ENCODE peak calls at places on chromosomes 6 and 20, in six cellular contexts. F is activated B cell treated with CpG ODN at 0.5 μM for 24 hours, M is psoas muscle, S is fibroblast of pulmonary artery, D is heart right ventricle, Z is brain microvascular endothelial cell. T is an unnamed sample.

GRCh38 chr6:12851123-12851695 is 134.6 kb downstream of the PHACTR1 start:
- DNase-seq in S (peak), M (no peak), D (no peak), Z (no peak), F (no peak), T (no peak)

GRCh38 chr20:42261766-42262165 is 643.6 kb upstream of the CHD6 start:
- DNase-seq in D (no peak), F (no peak), Z (no peak), S (no peak), M (no peak), T (no peak)

GRCh38 chr6:90468080-90468479 is 118.8 kb downstream of the MAP3K7 start:
- DNase-seq in F (no peak), D (no peak), M (no peak), S (peak), Z (peak), T (no peak)

GRCh38 chr6:42259841-42260395 is 42.3 kb upstream of the MRPS10 start:
- DNase-seq in S (no peak), Z (no peak), F (no peak), D (no peak), M (no peak), T (no peak)

GRCh38 chr6:31418251-31418650 is 14.9 kb downstream of the MICA start:
- DNase-seq in F (no peak), S (no peak), Z (no peak), M (no peak), D (no peak), T (no peak)

GRCh38 chr6:31776961-31777666 is at the start of gene VWA7:
- DNase-seq in Z (peak), D (peak), M (peak), S (peak), F (peak), T (peak)

GRCh38 chr20:48463096-48463710 is 364.6 kb downstream of the PREX1 start:
- DNase-seq in F (no peak), M (peak), S (no peak), D (no peak), Z (no peak), T (no peak)

GRCh38 chr6:163722293-163722692 is 307.8 kb downstream of the QKI start:
- DNase-seq in M (no peak), Z (no peak), D (no peak), S (no peak), F (no peak), T (no peak)

GRCh38 chr6:29696147-29697129 is 15.5 kb upstream of the ZFP57 start:
- DNase-seq in S (peak), Z (peak), M (no peak), F (no peak), D (no peak), T (no peak)
- TF ChIP-seq CTCF in S (peak), Z (peak), M (peak), F (no peak), D (peak), T (no peak)

GRCh38 chr6:87068804-87069203 is 26.1 kb downstream of the CGA start:
- DNase-seq in D (no peak), S (no peak), M (no peak), Z (no peak), F (no peak), T (no peak)

GRCh38 chr6:87070750-87071149 is 24.2 kb downstream of the CGA start:
- DNase-seq in M (no peak), S (no peak), Z (no peak), D (no peak), F (no peak), T (no peak)

GRCh38 chr6:87065117-87065516 is 29.8 kb downstream of the CGA start:
- DNase-seq in F (no peak), S (no peak), D (no peak), Z (no peak), M (no peak), T (no peak)

GRCh38 chr6:87071683-87072082 is 23.2 kb downstream of the CGA start:
- DNase-seq in D (no peak), S (no peak), M (no peak), Z (no peak), F (no peak), T (no peak)

GRCh38 chr6:87066449-87067288 is 28.2 kb downstream of the CGA start:
- DNase-seq in Z (peak), S (peak), M (no peak), D (peak), F (no peak), T (no peak)
- TF ChIP-seq CTCF in Z (peak), S (peak), M (peak), D (no peak), F (no peak), T (peak)

DNA sequence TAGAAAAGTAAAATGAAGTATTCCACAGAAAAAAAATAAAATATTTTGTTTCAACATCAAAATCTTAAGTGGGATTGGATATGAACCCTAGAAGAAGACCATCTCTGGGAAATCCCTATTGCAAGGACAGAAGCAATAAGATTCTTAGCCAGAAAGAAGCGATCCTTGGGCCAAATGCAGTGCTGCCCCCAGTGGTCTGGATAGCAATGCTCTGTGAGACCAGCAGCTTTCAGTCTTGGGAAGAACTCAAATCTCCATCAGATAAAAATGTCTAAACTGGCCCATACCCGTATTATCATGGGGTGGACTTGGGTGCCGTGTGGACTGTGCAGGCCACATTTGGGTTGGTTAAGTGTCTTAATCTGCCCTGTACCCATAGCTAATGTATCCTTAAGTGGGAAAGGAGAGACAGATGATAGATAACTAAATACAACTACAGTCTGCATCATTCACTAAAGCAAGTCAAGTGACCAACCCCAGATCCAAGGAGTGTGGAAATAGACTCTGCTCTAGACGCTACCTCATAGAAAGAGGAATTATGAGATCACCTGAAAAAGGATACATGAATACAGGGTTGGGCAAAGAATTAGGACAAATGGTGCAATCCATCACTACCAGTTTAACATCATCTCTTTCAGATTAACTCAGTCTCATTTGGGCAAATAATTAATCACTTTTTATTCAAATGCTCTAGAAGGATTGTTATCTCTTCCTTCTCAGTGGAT is 38.9 kb upstream of the SNAP25 start:
- DNase-seq in Z (peak), M (no peak), S (peak), F (no peak), D (no peak), T (no peak)
- TF ChIP-seq CTCF in Z (peak), M (peak), S (peak), F (no peak), D (no peak), T (no peak)

GRCh38 chr6:161696828-161697227 is 423.0 kb upstream of the AGPAT4 start:
- DNase-seq in S (no peak), M (no peak), D (no peak), F (no peak), Z (no peak), T (no peak)

DNA sequence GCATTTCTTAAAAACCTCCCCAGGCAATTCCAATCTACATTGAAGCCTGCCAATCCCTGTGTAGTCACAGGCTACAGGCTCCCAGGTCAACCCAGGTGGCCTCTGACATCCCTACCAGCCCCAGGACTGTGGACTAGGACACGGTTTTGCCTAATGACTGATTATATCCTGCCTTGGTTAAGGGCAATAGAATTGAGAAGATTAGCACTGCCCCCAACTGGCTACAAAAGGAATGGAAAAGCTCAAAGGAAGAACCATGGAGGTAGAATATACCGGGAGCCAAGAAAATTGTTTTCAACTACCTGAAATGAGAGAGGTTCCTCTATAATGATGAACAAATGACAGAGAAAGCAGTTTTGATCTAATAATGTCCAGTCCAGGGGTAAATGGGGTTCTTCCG is 421.1 kb upstream of the AGPAT4 start:
- DNase-seq in Z (peak), D (no peak), S (peak), M (no peak), F (no peak), T (no peak)
- TF ChIP-seq CTCF in Z (peak), D (peak), S (peak), M (peak), F (no peak), T (peak)

GRCh38 chr6:77124604-77125003 is 338.7 kb downstream of the HTR1B start:
- DNase-seq in S (peak), M (no peak), F (no peak), Z (peak), D (no peak), T (no peak)
- TF ChIP-seq CTCF in S (no peak), M (no peak), F (no peak), Z (peak), D (no peak), T (no peak)

GRCh38 chr20:33685328-33686007 is 717 bp downstream of the E2F1 start:
- DNase-seq in F (peak), S (no peak), M (no peak), D (no peak), Z (no peak), T (no peak)

GRCh38 chr20:33684533-33685327 is 1.5 kb downstream of the E2F1 start:
- DNase-seq in D (no peak), S (peak), F (no peak), M (no peak), Z (no peak), T (no peak)

GRCh38 chr20:33687370-33687915 is 1.3 kb upstream of the E2F1 start:
- DNase-seq in Z (peak), M (no peak), D (no peak), F (no peak), S (peak), T (no peak)

GRCh38 chr20:33686984-33687366 is 790 bp upstream of the E2F1 start:
- DNase-seq in F (no peak), Z (no peak), D (no peak), S (no peak), M (no peak), T (no peak)

GRCh38 chr20:33686008-33686983 is at the start of gene E2F1:
- DNase-seq in S (peak), F (peak), Z (peak), M (peak), D (peak), T (peak)
- TF ChIP-seq CTCF in S (no peak), F (no peak), Z (peak), M (peak), D (peak), T (peak)

GRCh38 chr20:39778847-39779641 is 816.9 kb downstream of the DHX35 start:
- DNase-seq in Z (no peak), S (no peak), F (no peak), M (no peak), D (no peak), T (no peak)
- TF ChIP-seq CTCF in Z (peak), S (no peak), F (no peak), M (no peak), D (no peak), T (no peak)

DNA sequence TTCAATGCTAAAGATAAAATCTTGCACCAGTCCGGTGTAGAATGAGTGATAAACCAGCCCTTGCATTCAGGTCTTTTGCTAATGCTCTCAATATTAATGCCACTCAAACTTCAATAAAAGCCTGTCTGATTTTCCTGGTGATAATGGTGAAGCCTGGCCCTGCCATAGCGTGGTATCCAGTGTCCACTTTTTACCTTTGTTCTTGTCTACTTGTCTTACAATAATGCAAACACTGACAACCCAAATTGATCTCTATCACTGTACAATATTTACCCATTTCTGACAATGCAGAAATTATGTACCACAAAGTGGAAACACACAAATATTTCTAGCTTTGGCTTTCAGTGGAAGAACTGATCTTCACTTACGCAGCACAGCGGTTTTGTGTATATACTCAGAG is 189.1 kb downstream of the ZDHHC14 start:
- DNase-seq in M (no peak), D (no peak), S (no peak), F (no peak), Z (no peak), T (no peak)
- TF ChIP-seq CTCF in M (no peak), D (no peak), S (no peak), F (no peak), Z (no peak), T (no peak)

GRCh38 chr20:364905-365794 is 15.4 kb upstream of the TRIB3 start:
- DNase-seq in Z (peak), F (no peak), D (no peak), M (no peak), S (peak), T (no peak)

GRCh38 chr20:363319-364078 is 16.6 kb downstream of the NRSN2 start:
- DNase-seq in D (no peak), M (no peak), Z (no peak), S (no peak), F (no peak), T (no peak)

GRCh38 chr20:361562-361961 is 14.7 kb downstream of the NRSN2 start:
- DNase-seq in M (no peak), Z (no peak), D (no peak), S (no peak), F (no peak), T (no peak)

GRCh38 chr20:358891-359555 is 12.1 kb downstream of the NRSN2 start:
- DNase-seq in M (no peak), Z (no peak), D (no peak), S (no peak), F (no peak), T (no peak)

DNA sequence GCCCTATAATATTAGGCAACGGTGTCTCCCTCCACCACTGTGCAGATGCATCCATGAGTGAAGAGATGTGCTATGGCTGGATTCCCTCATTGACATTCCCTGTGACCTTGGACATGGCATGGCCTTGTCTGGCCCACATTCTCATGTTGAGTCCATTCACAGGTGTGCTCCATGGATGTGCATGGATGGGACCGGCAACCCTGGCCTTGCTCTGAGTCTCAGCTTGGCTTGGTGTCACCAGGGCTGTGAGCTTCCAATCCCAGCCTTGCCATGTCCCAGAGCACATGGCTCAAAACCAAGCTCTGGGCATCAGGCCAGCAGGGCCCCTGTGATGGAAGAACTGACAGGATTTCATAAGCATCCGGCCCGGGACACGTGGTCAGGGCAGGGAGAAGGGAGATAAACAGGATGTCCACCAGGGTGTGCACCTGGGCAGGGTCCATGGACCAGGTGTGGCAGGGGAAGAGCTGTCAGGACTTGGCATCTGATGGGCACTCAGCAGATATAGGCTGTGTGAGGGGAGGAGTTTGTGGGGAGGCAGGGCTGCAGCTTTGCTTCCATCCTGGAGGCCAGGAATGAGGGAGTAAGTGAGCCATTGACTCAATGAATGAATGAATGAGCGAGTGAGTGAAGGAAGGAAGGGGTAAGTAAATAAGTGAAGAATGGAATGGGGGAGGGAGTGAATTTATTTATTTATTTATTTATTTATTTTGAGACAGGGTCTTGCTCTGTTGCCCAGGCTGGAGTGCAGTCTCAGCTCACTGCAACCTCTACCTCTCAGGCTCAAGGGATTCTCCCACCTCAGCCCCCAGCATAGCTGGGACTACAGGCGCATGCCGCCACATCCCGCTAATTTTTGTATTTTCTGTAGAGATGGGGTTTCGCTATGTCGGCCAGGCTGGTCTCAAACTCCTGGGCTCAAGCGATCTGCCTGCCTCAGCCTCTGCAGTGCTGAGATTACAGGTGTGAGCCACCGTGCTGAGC is 15.7 kb downstream of the NRSN2 start:
- DNase-seq in M (peak), F (no peak), D (peak), Z (peak), S (peak), T (no peak)
- TF ChIP-seq CTCF in M (peak), F (no peak), D (peak), Z (peak), S (peak), T (no peak)